ENCODE peak calls at places on chromosome 18, in four cellular contexts. C is heart left ventricle, Y is SJSA1, T is MCF 10A. R is an unnamed sample.

GRCh38 chr18:74541703-74542555 is 7.6 kb downstream of the CNDP1 start:
- DNase-seq in C (no peak), Y (no peak), T (peak), R (no peak)

GRCh38 chr18:8705941-8706544 is 687 bp downstream of the MTCL1 start:
- DNase-seq in C (peak), Y (no peak), T (no peak), R (no peak)

GRCh38 chr18:58402951-58403702 is 225.8 kb downstream of the ALPK2 start:
- DNase-seq in C (no peak), Y (no peak), T (no peak), R (no peak)

GRCh38 chr18:2147424-2147823 is 423.9 kb downstream of the METTL4 start:
- DNase-seq in C (no peak), Y (peak), T (no peak), R (no peak)

GRCh38 chr18:3603460-3604259 is 153.7 kb downstream of the TGIF1 start:
- DNase-seq in C (no peak), Y (peak), T (peak), R (no peak)

GRCh38 chr18:56910237-56910636 is 236.7 kb upstream of the BOD1L2 start:
- DNase-seq in C (no peak), Y (no peak), T (no peak), R (no peak)

GRCh38 chr18:77133051-77133919 is 702 bp upstream of the MBP start:
- DNase-seq in C (no peak), Y (no peak), T (no peak), R (no peak)

GRCh38 chr18:74942319-74942910 is 266.5 kb downstream of the PTGR3 start:
- DNase-seq in C (no peak), Y (no peak), T (no peak), R (no peak)

GRCh38 chr18:78376036-78376435 is 603.6 kb upstream of the SALL3 start:
- DNase-seq in C (no peak), Y (no peak), T (no peak), R (no peak)

GRCh38 chr18:59455728-59456276 is 96.7 kb upstream of the LMAN1 start:
- DNase-seq in C (peak), Y (no peak), T (no peak), R (no peak)

GRCh38 chr18:32548688-32549087 is 78.0 kb upstream of the GAREM1 start:
- DNase-seq in C (no peak), Y (no peak), T (no peak), R (no peak)

GRCh38 chr18:55886886-55887285 is 298.9 kb upstream of the TCF4 start:
- DNase-seq in C (no peak), Y (no peak), T (no peak), R (no peak)